ENCODE peak calls at places on chromosomes 6 and 20, in eight cellular contexts. T is progenitor cell of endocrine pancreas; H is D721Med; N is B cell; D is H9; J is cardiac muscle cell; P is stomach; I is CD8-positive, alpha-beta T cell. X is an unnamed sample.

GRCh38 chr20:53547664-53548239 is 45.9 kb downstream of the ZNF217 start:
- DNase-seq in T (peak), H (peak), N (peak), D (peak), J (peak), P (peak), I (peak), X (peak)

GRCh38 chr20:46286977-46287376 is 21.3 kb downstream of the CDH22 start:
- DNase-seq in T (no peak), H (no peak), N (no peak), D (no peak), J (no peak), P (no peak), I (no peak), X (no peak)

GRCh38 chr6:30935018-30935417 is 3.0 kb upstream of the SFTA2 start:
- DNase-seq in T (no peak), H (no peak), N (no peak), D (no peak), J (peak), P (no peak), I (no peak), X (no peak)

GRCh38 chr6:73722318-73723060 is 26.5 kb downstream of the CD109 start:
- DNase-seq in T (no peak), H (no peak), N (no peak), D (no peak), J (peak), P (no peak), I (no peak), X (peak)

GRCh38 chr20:12702312-12702711 is 306.5 kb upstream of the SPTLC3 start:
- DNase-seq in T (no peak), H (no peak), N (no peak), D (no peak), J (no peak), P (no peak), I (no peak), X (no peak)

GRCh38 chr6:17098538-17098937 is 3.3 kb upstream of the STMND1 start:
- DNase-seq in T (no peak), H (no peak), N (no peak), D (no peak), J (peak), P (no peak), I (no peak), X (no peak)

GRCh38 chr6:129099696-129100095 is 216.8 kb downstream of the LAMA2 start:
- DNase-seq in T (no peak), H (no peak), N (no peak), D (no peak), J (no peak), P (no peak), I (no peak), X (no peak)

GRCh38 chr6:41594326-41594725 is 43.9 kb upstream of the MDFI start:
- DNase-seq in T (no peak), H (no peak), N (no peak), D (no peak), J (no peak), P (no peak), I (no peak), X (peak)

GRCh38 chr6:134719850-134720249 is 230.1 kb downstream of the ALDH8A1 start:
- DNase-seq in T (no peak), H (no peak), N (no peak), D (no peak), J (no peak), P (no peak), I (no peak), X (no peak)

GRCh38 chr6:165632194-165632593 is 30.8 kb downstream of the PDE10A start:
- DNase-seq in T (no peak), H (no peak), N (no peak), D (no peak), J (peak), P (no peak), I (no peak), X (no peak)

GRCh38 chr6:132768051-132768517 is 10.4 kb upstream of the VNN2 start:
- DNase-seq in T (peak), H (no peak), N (peak), D (peak), J (peak), P (peak), I (no peak), X (no peak)

GRCh38 chr6:144294016-144294415 is 8.9 kb downstream of the UTRN start:
- DNase-seq in T (no peak), H (no peak), N (no peak), D (no peak), J (peak), P (no peak), I (no peak), X (peak)

GRCh38 chr20:14055127-14055742 is 59.9 kb downstream of the MACROD2 start:
- DNase-seq in T (no peak), H (no peak), N (peak), D (no peak), J (peak), P (no peak), I (no peak), X (peak)

GRCh38 chr6:119627908-119628669 is 278.5 kb upstream of the MAN1A1 start:
- DNase-seq in T (no peak), H (no peak), N (no peak), D (no peak), J (peak), P (no peak), I (no peak), X (peak)

GRCh38 chr6:140319209-140319608 is 944.8 kb upstream of the CITED2 start:
- DNase-seq in T (no peak), H (no peak), N (peak), D (no peak), J (peak), P (no peak), I (no peak), X (peak)

GRCh38 chr6:89582669-89583325 is 55.8 kb downstream of the LYRM2 start:
- DNase-seq in T (no peak), H (no peak), N (no peak), D (no peak), J (no peak), P (no peak), I (no peak), X (no peak)

GRCh38 chr6:21935561-21936028 is 342.0 kb downstream of the SOX4 start:
- DNase-seq in T (no peak), H (no peak), N (peak), D (peak), J (peak), P (peak), I (no peak), X (peak)

GRCh38 chr6:39357998-39358686 is 35.6 kb upstream of the KCNK16 start:
- DNase-seq in T (no peak), H (no peak), N (no peak), D (peak), J (peak), P (peak), I (no peak), X (peak)

GRCh38 chr6:33344771-33345697 is 27.5 kb upstream of the ZBTB22 start:
- DNase-seq in T (peak), H (no peak), N (peak), D (peak), J (peak), P (peak), I (peak), X (peak)

GRCh38 chr20:41014557-41015088 is 14.0 kb upstream of the TOP1 start:
- DNase-seq in T (no peak), H (no peak), N (no peak), D (no peak), J (no peak), P (no peak), I (no peak), X (peak)

GRCh38 chr6:136701011-136701410 is 91.3 kb downstream of the MAP3K5 start:
- DNase-seq in T (no peak), H (no peak), N (no peak), D (no peak), J (no peak), P (no peak), I (no peak), X (no peak)

GRCh38 chr6:22147983-22148797 is 148.6 kb downstream of the PRL start:
- DNase-seq in T (no peak), H (no peak), N (no peak), D (no peak), J (peak), P (no peak), I (no peak), X (peak)

GRCh38 chr6:70413829-70414494 is 654 bp downstream of the FAM135A start:
- DNase-seq in T (no peak), H (no peak), N (no peak), D (no peak), J (peak), P (no peak), I (no peak), X (peak)

GRCh38 chr20:4820833-4821518 is 99.3 kb downstream of the PRND start:
- DNase-seq in T (no peak), H (no peak), N (no peak), D (no peak), J (peak), P (no peak), I (no peak), X (peak)

GRCh38 chr20:1618954-1619550 is 757 bp downstream of the SIRPB1 start:
- DNase-seq in T (no peak), H (no peak), N (no peak), D (no peak), J (no peak), P (no peak), I (no peak), X (no peak)

GRCh38 chr20:46400828-46401477 is 5.5 kb downstream of the ELMO2 start:
- DNase-seq in T (no peak), H (no peak), N (no peak), D (no peak), J (peak), P (no peak), I (peak), X (peak)

GRCh38 chr20:35093245-35093884 is 758 bp upstream of the TRPC4AP start:
- DNase-seq in T (no peak), H (no peak), N (no peak), D (no peak), J (peak), P (no peak), I (no peak), X (peak)

GRCh38 chr20:48406462-48407235 is 421.1 kb downstream of the PREX1 start:
- DNase-seq in T (no peak), H (no peak), N (no peak), D (no peak), J (no peak), P (no peak), I (no peak), X (no peak)

GRCh38 chr20:19799325-19799724 is 41.3 kb downstream of the RIN2 start:
- DNase-seq in T (no peak), H (no peak), N (no peak), D (no peak), J (no peak), P (no peak), I (no peak), X (no peak)

GRCh38 chr20:19807901-19808300 is 49.8 kb downstream of the RIN2 start:
- DNase-seq in T (no peak), H (no peak), N (no peak), D (no peak), J (no peak), P (no peak), I (no peak), X (no peak)

GRCh38 chr20:19802099-19802491 is 44.0 kb downstream of the RIN2 start:
- DNase-seq in T (no peak), H (no peak), N (no peak), D (no peak), J (no peak), P (no peak), I (no peak), X (no peak)

GRCh38 chr20:19806806-19807691 is 49.0 kb downstream of the RIN2 start:
- DNase-seq in T (no peak), H (no peak), N (no peak), D (no peak), J (peak), P (no peak), I (no peak), X (peak)

GRCh38 chr20:19802492-19803158 is 44.6 kb downstream of the RIN2 start:
- DNase-seq in T (no peak), H (no peak), N (peak), D (peak), J (no peak), P (no peak), I (no peak), X (no peak)
- TF ChIP-seq CTCF in T (peak), H (peak), N (peak), D (peak), J (peak), P (peak), I (no peak), X (no peak)

GRCh38 chr20:18287915-18288747 is at the start of gene ZNF133:
- DNase-seq in T (peak), H (peak), N (peak), D (peak), J (peak), P (peak), I (peak), X (peak)
- TF ChIP-seq CTCF in T (peak), H (peak), N (no peak), D (peak), J (no peak), P (no peak), I (no peak), X (no peak)

DNA sequence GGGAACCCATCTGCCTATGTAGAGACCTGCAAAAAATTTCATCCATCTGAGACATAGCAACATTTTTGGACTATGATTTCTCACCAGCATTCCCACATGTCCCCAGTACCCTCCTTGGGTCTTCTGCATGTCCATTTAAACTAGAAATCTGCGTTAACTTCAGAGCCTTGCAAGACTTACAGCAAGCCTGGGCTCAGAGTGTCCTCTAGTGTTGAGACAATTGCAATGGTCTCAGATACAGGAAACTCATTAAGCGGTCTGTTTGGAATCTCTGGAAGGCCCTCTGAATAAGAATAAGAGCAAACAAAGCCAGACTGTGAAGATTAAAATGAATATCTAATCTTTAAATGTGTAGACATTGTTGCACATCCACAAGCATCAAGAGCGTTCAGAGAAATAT is 20.5 kb upstream of the PI3 start:
- DNase-seq in T (no peak), H (no peak), N (no peak), D (no peak), J (peak), P (no peak), I (no peak), X (no peak)
- TF ChIP-seq CTCF in T (no peak), H (peak), N (no peak), D (peak), J (peak), P (no peak), I (no peak), X (peak)

GRCh38 chr20:64082126-64082638 is 2.0 kb downstream of the LKAAEAR1 start:
- DNase-seq in T (no peak), H (no peak), N (no peak), D (peak), J (no peak), P (no peak), I (no peak), X (no peak)
- TF ChIP-seq CTCF in T (no peak), H (no peak), N (no peak), D (peak), J (no peak), P (no peak), I (no peak), X (no peak)

GRCh38 chr6:26570027-26570809 is 26.5 kb upstream of the ABT1 start:
- DNase-seq in T (no peak), H (no peak), N (peak), D (no peak), J (no peak), P (no peak), I (no peak), X (no peak)

GRCh38 chr6:26569433-26569764 is 27.4 kb upstream of the ABT1 start:
- DNase-seq in T (no peak), H (no peak), N (no peak), D (no peak), J (no peak), P (no peak), I (no peak), X (no peak)

GRCh38 chr6:26563488-26563887 is 25.3 kb downstream of the HMGN4 start:
- DNase-seq in T (no peak), H (no peak), N (no peak), D (no peak), J (no peak), P (no peak), I (no peak), X (no peak)

GRCh38 chr6:26571592-26572296 is 25.0 kb upstream of the ABT1 start:
- DNase-seq in T (no peak), H (no peak), N (peak), D (peak), J (peak), P (no peak), I (peak), X (peak)

GRCh38 chr6:26568601-26569432 is 27.9 kb upstream of the ABT1 start:
- DNase-seq in T (peak), H (peak), N (peak), D (peak), J (peak), P (peak), I (peak), X (peak)
- TF ChIP-seq CTCF in T (no peak), H (no peak), N (no peak), D (no peak), J (peak), P (no peak), I (peak), X (peak)

X was measured in foreskin fibroblast.